ENCODE peak calls at places on chromosomes 3 and 15, in four cellular contexts. One of them, this sample, is unnamed.

GRCh38 chr15:63256433-63256884 is 20.9 kb upstream of the APH1B start:
- DNase-seq in ELR: peak
- DNase-seq in DMS153: no peak
- DNase-seq in tibial artery: no peak
- DNase-seq in this sample: no peak

GRCh38 chr15:70062321-70062956 is 35.3 kb downstream of the TLE3 start:
- DNase-seq in ELR: peak
- DNase-seq in DMS153: peak
- DNase-seq in tibial artery: peak
- DNase-seq in this sample: no peak

GRCh38 chr3:20316238-20316637 is 130.2 kb upstream of the SGO1 start:
- DNase-seq in tibial artery: no peak
- DNase-seq in ELR: no peak
- DNase-seq in DMS153: no peak
- DNase-seq in this sample: peak

GRCh38 chr3:143060906-143061305 is 58.7 kb upstream of the CHST2 start:
- DNase-seq in ELR: no peak
- DNase-seq in DMS153: no peak
- DNase-seq in tibial artery: no peak
- DNase-seq in this sample: no peak

GRCh38 chr3:141776885-141777284 is 13.7 kb downstream of the GRK7 start:
- DNase-seq in DMS153: no peak
- DNase-seq in tibial artery: no peak
- DNase-seq in ELR: no peak
- DNase-seq in this sample: no peak

GRCh38 chr3:181252626-181253025 is 263.1 kb upstream of the DNAJC19 start:
- DNase-seq in DMS153: peak
- DNase-seq in tibial artery: no peak
- DNase-seq in ELR: no peak
- DNase-seq in this sample: no peak

GRCh38 chr3:30660128-30660525 is 53.7 kb downstream of the TGFBR2 start:
- DNase-seq in DMS153: no peak
- DNase-seq in ELR: no peak
- DNase-seq in tibial artery: no peak
- DNase-seq in this sample: no peak

GRCh38 chr15:47517737-47518136 is 199.6 kb upstream of the SEMA6D start:
- DNase-seq in DMS153: no peak
- DNase-seq in ELR: no peak
- DNase-seq in tibial artery: peak
- DNase-seq in this sample: no peak

GRCh38 chr3:112097378-112097777 is 11.2 kb downstream of the C3orf52 start:
- DNase-seq in DMS153: peak
- DNase-seq in tibial artery: no peak
- DNase-seq in ELR: peak
- DNase-seq in this sample: peak

GRCh38 chr3:40975711-40976121 is 223.6 kb upstream of the CTNNB1 start:
- DNase-seq in DMS153: no peak
- DNase-seq in ELR: no peak
- DNase-seq in tibial artery: no peak
- DNase-seq in this sample: no peak

GRCh38 chr15:37246065-37246464 is 145.7 kb upstream of the MEIS2 start:
- DNase-seq in tibial artery: no peak
- DNase-seq in DMS153: no peak
- DNase-seq in ELR: no peak
- DNase-seq in this sample: no peak

GRCh38 chr3:158727499-158728377 is 4.5 kb downstream of the RARRES1 start:
- DNase-seq in DMS153: peak
- DNase-seq in tibial artery: peak
- DNase-seq in ELR: peak
- DNase-seq in this sample: no peak

GRCh38 chr3:7657214-7658112 is 796.5 kb downstream of the GRM7 start:
- DNase-seq in tibial artery: no peak
- DNase-seq in DMS153: no peak
- DNase-seq in ELR: no peak
- DNase-seq in this sample: no peak

GRCh38 chr3:40407611-40408010 is 20.6 kb downstream of the ENTPD3 start:
- DNase-seq in ELR: no peak
- DNase-seq in tibial artery: no peak
- DNase-seq in DMS153: no peak
- DNase-seq in this sample: no peak

GRCh38 chr3:153577059-153577736 is 415.2 kb downstream of the RAP2B start:
- DNase-seq in ELR: no peak
- DNase-seq in tibial artery: no peak
- DNase-seq in DMS153: no peak
- DNase-seq in this sample: no peak

GRCh38 chr15:29337156-29337959 is 67.7 kb upstream of the NSMCE3 start:
- DNase-seq in tibial artery: peak
- DNase-seq in DMS153: no peak
- DNase-seq in ELR: no peak
- DNase-seq in this sample: no peak

GRCh38 chr15:65579762-65580161 is 31.2 kb downstream of the INTS14 start:
- DNase-seq in tibial artery: no peak
- DNase-seq in DMS153: no peak
- DNase-seq in ELR: peak
- DNase-seq in this sample: no peak

GRCh38 chr15:91465696-91466095 is 365.6 kb downstream of the SV2B start:
- DNase-seq in ELR: no peak
- DNase-seq in tibial artery: no peak
- DNase-seq in DMS153: peak
- DNase-seq in this sample: no peak

GRCh38 chr15:68578175-68578959 is 426 bp upstream of the CORO2B start:
- DNase-seq in DMS153: peak
- DNase-seq in tibial artery: peak
- DNase-seq in ELR: peak
- DNase-seq in this sample: peak

GRCh38 chr15:49712846-49713450 is 92.1 kb downstream of the DTWD1 start:
- DNase-seq in tibial artery: no peak
- DNase-seq in ELR: no peak
- DNase-seq in DMS153: no peak
- DNase-seq in this sample: no peak

GRCh38 chr3:177356113-177356512 is 158.8 kb upstream of the TBL1XR1 start:
- DNase-seq in ELR: no peak
- DNase-seq in DMS153: no peak
- DNase-seq in tibial artery: no peak
- DNase-seq in this sample: no peak

GRCh38 chr15:75181780-75182179 is 19.9 kb upstream of the C15orf39 start:
- DNase-seq in DMS153: no peak
- DNase-seq in tibial artery: no peak
- DNase-seq in ELR: no peak
- DNase-seq in this sample: no peak

GRCh38 chr3:79019137-79019923 is 748.5 kb downstream of the ROBO1 start:
- DNase-seq in tibial artery: peak
- DNase-seq in ELR: peak
- DNase-seq in DMS153: peak
- DNase-seq in this sample: no peak

GRCh38 chr3:196096382-196096953 is 14.6 kb upstream of the TFRC start:
- DNase-seq in ELR: no peak
- DNase-seq in DMS153: no peak
- DNase-seq in tibial artery: peak
- DNase-seq in this sample: no peak

GRCh38 chr3:102979682-102980378 is 545.0 kb downstream of the ZPLD1 start:
- DNase-seq in tibial artery: peak
- DNase-seq in ELR: peak
- DNase-seq in DMS153: no peak
- DNase-seq in this sample: peak